ENCODE peak calls at places on chromosomes 13 and 19, in six cellular contexts. W is stomach; P is AG04450; H is CD4-positive, alpha-beta T cell; I is substantia nigra; K is H1. V is an unnamed sample.

GRCh38 chr19:30065680-30066606 is 123.9 kb downstream of the URI1 start:
- DNase-seq in W (peak), P (no peak), H (no peak), I (no peak), K (no peak), V (no peak)

GRCh38 chr19:48169585-48169973 is 565 bp downstream of the LIG1 start:
- DNase-seq in W (peak), P (peak), H (peak), I (peak), K (peak), V (peak)

GRCh38 chr13:111845621-111846351 is 221.2 kb upstream of the SOX1 start:
- DNase-seq in W (no peak), P (no peak), H (no peak), I (no peak), K (peak), V (no peak)

GRCh38 chr19:43751466-43752220 is 3.1 kb downstream of the SMG9 start:
- DNase-seq in W (no peak), P (no peak), H (no peak), I (no peak), K (no peak), V (no peak)

GRCh38 chr13:84050551-84050950 is 168.3 kb upstream of the SLITRK1 start:
- DNase-seq in W (no peak), P (no peak), H (no peak), I (no peak), K (no peak), V (no peak)

GRCh38 chr13:26185720-26186119 is 36.4 kb downstream of the RNF6 start:
- DNase-seq in W (no peak), P (no peak), H (no peak), I (no peak), K (no peak), V (no peak)

GRCh38 chr19:55383789-55384575 is at the start of gene TMEM238:
- DNase-seq in W (peak), P (no peak), H (no peak), I (no peak), K (no peak), V (peak)

GRCh38 chr19:31344403-31344802 is 4.8 kb downstream of the TSHZ3 start:
- DNase-seq in W (no peak), P (no peak), H (no peak), I (no peak), K (no peak), V (no peak)

GRCh38 chr19:30116984-30117555 is 175.0 kb downstream of the URI1 start:
- DNase-seq in W (no peak), P (no peak), H (no peak), I (no peak), K (no peak), V (no peak)

GRCh38 chr19:18915639-18916038 is 3.5 kb downstream of the COPE start:
- DNase-seq in W (peak), P (no peak), H (no peak), I (peak), K (no peak), V (no peak)

GRCh38 chr19:18322318-18322758 is 538 bp downstream of the LSM4 start:
- DNase-seq in W (peak), P (no peak), H (no peak), I (no peak), K (no peak), V (peak)

GRCh38 chr19:372306-372890 is 27.8 kb upstream of the MIER2 start:
- DNase-seq in W (peak), P (peak), H (no peak), I (no peak), K (no peak), V (peak)

GRCh38 chr19:41882568-41883462 is at the start of gene ARHGEF1:
- DNase-seq in W (peak), P (no peak), H (peak), I (no peak), K (no peak), V (no peak)

GRCh38 chr13:106122234-106122633 is 413.2 kb downstream of the EFNB2 start:
- DNase-seq in W (no peak), P (no peak), H (no peak), I (no peak), K (no peak), V (no peak)

GRCh38 chr19:55069137-55069858 is 6.3 kb upstream of the RDH13 start:
- DNase-seq in W (peak), P (no peak), H (no peak), I (no peak), K (no peak), V (no peak)

GRCh38 chr19:12513531-12514061 is 29.0 kb upstream of the ZNF709 start:
- DNase-seq in W (no peak), P (no peak), H (no peak), I (peak), K (peak), V (no peak)

GRCh38 chr13:29946093-29946492 is 95.7 kb upstream of the UBL3 start:
- DNase-seq in W (no peak), P (no peak), H (no peak), I (no peak), K (no peak), V (no peak)

GRCh38 chr19:30086220-30086619 is 144.2 kb downstream of the URI1 start:
- DNase-seq in W (no peak), P (no peak), H (no peak), I (no peak), K (no peak), V (no peak)

GRCh38 chr13:113034451-113035208 is 65.6 kb downstream of the MCF2L start:
- DNase-seq in W (peak), P (peak), H (no peak), I (peak), K (no peak), V (peak)

GRCh38 chr13:97259787-97260641 is 37.9 kb downstream of the MBNL2 start:
- DNase-seq in W (no peak), P (no peak), H (no peak), I (no peak), K (no peak), V (peak)

GRCh38 chr19:45798995-45799517 is 6.4 kb upstream of the DMWD start:
- DNase-seq in W (peak), P (peak), H (peak), I (no peak), K (no peak), V (peak)

GRCh38 chr13:76769238-76769859 is 116.9 kb downstream of the KCTD12 start:
- DNase-seq in W (no peak), P (no peak), H (no peak), I (no peak), K (no peak), V (no peak)

GRCh38 chr13:95217920-95218830 is 83.1 kb downstream of the ABCC4 start:
- DNase-seq in W (no peak), P (no peak), H (no peak), I (no peak), K (no peak), V (no peak)

GRCh38 chr13:49636705-49637104 is 8.4 kb downstream of the ARL11 start:
- DNase-seq in W (no peak), P (no peak), H (no peak), I (no peak), K (no peak), V (no peak)

GRCh38 chr13:21240586-21240985 is 64.1 kb downstream of the MRPL57 start:
- DNase-seq in W (no peak), P (no peak), H (no peak), I (no peak), K (no peak), V (peak)

GRCh38 chr13:20182231-20182846 is 10.4 kb downstream of the GJB2 start:
- DNase-seq in W (peak), P (peak), H (peak), I (peak), K (no peak), V (peak)

GRCh38 chr19:4933528-4933927 is 24.2 kb downstream of the UHRF1 start:
- DNase-seq in W (peak), P (no peak), H (no peak), I (no peak), K (no peak), V (no peak)

GRCh38 chr13:93284056-93284455 is 57.4 kb downstream of the GPC6 start:
- DNase-seq in W (no peak), P (no peak), H (no peak), I (no peak), K (no peak), V (no peak)

GRCh38 chr13:36986462-36987240 is 12.5 kb downstream of the ALG5 start:
- DNase-seq in W (no peak), P (no peak), H (no peak), I (no peak), K (no peak), V (no peak)

GRCh38 chr13:32905063-32905863 is 111.0 kb upstream of the KL start:
- DNase-seq in W (no peak), P (no peak), H (no peak), I (no peak), K (no peak), V (no peak)

GRCh38 chr13:110445183-110445582 is 116.3 kb downstream of the RAB20 start:
- DNase-seq in W (no peak), P (no peak), H (no peak), I (no peak), K (no peak), V (no peak)

GRCh38 chr19:44777715-44778347 is at the start of gene CBLC:
- DNase-seq in W (peak), P (no peak), H (no peak), I (no peak), K (peak), V (no peak)

GRCh38 chr13:93411281-93411680 is 184.7 kb downstream of the GPC6 start:
- DNase-seq in W (no peak), P (no peak), H (no peak), I (no peak), K (no peak), V (no peak)

GRCh38 chr13:44719857-44720671 is 143.9 kb upstream of the TSC22D1 start:
- DNase-seq in W (no peak), P (peak), H (no peak), I (no peak), K (no peak), V (peak)
- H3K27ac ChIP-seq in W (peak), P (peak), H (no peak), I (no peak), K (no peak), V (peak)

GRCh38 chr19:52957591-52957990 is 5.1 kb downstream of the ZNF816 start:
- DNase-seq in W (no peak), P (no peak), H (no peak), I (no peak), K (no peak), V (no peak)

GRCh38 chr19:52959613-52960295 is 2.9 kb downstream of the ZNF816 start:
- DNase-seq in W (no peak), P (no peak), H (no peak), I (no peak), K (no peak), V (no peak)

GRCh38 chr19:52963229-52963760 is 614 bp upstream of the ZNF816 start:
- DNase-seq in W (no peak), P (no peak), H (no peak), I (no peak), K (no peak), V (no peak)

GRCh38 chr19:52962394-52963228 is at the start of gene ZNF816:
- DNase-seq in W (peak), P (peak), H (peak), I (peak), K (peak), V (peak)

GRCh38 chr19:52961981-52962380 is 700 bp downstream of the ZNF816 start:
- DNase-seq in W (no peak), P (no peak), H (no peak), I (no peak), K (no peak), V (peak)
- H3K27ac ChIP-seq in W (peak), P (peak), H (peak), I (peak), K (no peak), V (peak)

GRCh38 chr13:39603424-39603947 is 493 bp upstream of the LHFPL6 start:
- DNase-seq in W (no peak), P (no peak), H (no peak), I (no peak), K (no peak), V (no peak)
- H3K27ac ChIP-seq in W (peak), P (peak), H (no peak), I (peak), K (no peak), V (peak)

GRCh38 chr13:99227909-99228688 is 27.4 kb downstream of the UBAC2 start:
- DNase-seq in W (no peak), P (no peak), H (no peak), I (no peak), K (no peak), V (no peak)
- H3K27ac ChIP-seq in W (no peak), P (no peak), H (no peak), I (no peak), K (no peak), V (peak)

V was measured in brain microvascular endothelial cell.